ENCODE peak calls at places on chromosomes 7 and 10, in eight cellular contexts. H is endothelial cell of umbilical vein; V is stimulated activated CD4-positive, alpha-beta T cell treated with anti-CD3 and anti-CD28 coated beads, Interleukin-4, amount 100 ng/mL, for 24 hours; Z is memory B cell; O is NCI-H774; G is HT-29; S is NT2/D1; E is left cardiac atrium. K is an unnamed sample.

GRCh38 chr10:62614389-62615157 is 189.9 kb upstream of the ADO start:
- DNase-seq in H (no peak), V (peak), Z (no peak), O (no peak), G (no peak), S (no peak), E (no peak), K (no peak)

GRCh38 chr10:76302936-76303656 is 871.7 kb downstream of the LRMDA start:
- DNase-seq in H (peak), V (no peak), Z (no peak), O (no peak), G (no peak), S (no peak), E (peak), K (no peak)

GRCh38 chr7:117064688-117065087 is 111.4 kb downstream of the ST7 start:
- DNase-seq in H (no peak), V (no peak), Z (no peak), O (no peak), G (no peak), S (no peak), E (no peak), K (no peak)

GRCh38 chr7:114590298-114590697 is 175.7 kb downstream of the FOXP2 start:
- DNase-seq in H (no peak), V (no peak), Z (no peak), O (no peak), G (no peak), S (no peak), E (no peak), K (no peak)

GRCh38 chr10:43407148-43407575 is 1.8 kb downstream of the HNRNPF start:
- DNase-seq in H (peak), V (peak), Z (peak), O (peak), G (no peak), S (no peak), E (peak), K (peak)

GRCh38 chr10:7474388-7474787 is 63.6 kb upstream of the SFMBT2 start:
- DNase-seq in H (no peak), V (no peak), Z (no peak), O (no peak), G (no peak), S (no peak), E (no peak), K (no peak)

GRCh38 chr7:140214075-140214684 is 37.4 kb upstream of the KDM7A start:
- DNase-seq in H (no peak), V (no peak), Z (no peak), O (peak), G (peak), S (no peak), E (peak), K (no peak)

GRCh38 chr10:21975378-21975990 is 28.0 kb downstream of the DNAJC1 start:
- DNase-seq in H (no peak), V (no peak), Z (no peak), O (peak), G (no peak), S (no peak), E (no peak), K (no peak)

GRCh38 chr7:10707519-10707918 is 266.2 kb upstream of the PHF14 start:
- DNase-seq in H (no peak), V (no peak), Z (no peak), O (no peak), G (no peak), S (no peak), E (no peak), K (no peak)

GRCh38 chr10:60394444-60394843 is 4.8 kb upstream of the ANK3 start:
- DNase-seq in H (no peak), V (peak), Z (no peak), O (no peak), G (no peak), S (no peak), E (no peak), K (no peak)

GRCh38 chr10:35056686-35057085 is 33.5 kb downstream of the CUL2 start:
- DNase-seq in H (peak), V (no peak), Z (no peak), O (no peak), G (no peak), S (no peak), E (no peak), K (no peak)

GRCh38 chr10:129325893-129326292 is 141.1 kb upstream of the MGMT start:
- DNase-seq in H (no peak), V (no peak), Z (no peak), O (no peak), G (no peak), S (no peak), E (no peak), K (no peak)

GRCh38 chr10:130137077-130137448 is 872 bp downstream of the GLRX3 start:
- DNase-seq in H (peak), V (no peak), Z (no peak), O (no peak), G (peak), S (no peak), E (no peak), K (no peak)

GRCh38 chr10:77889277-77889903 is 37.2 kb downstream of the DLG5 start:
- DNase-seq in H (no peak), V (no peak), Z (no peak), O (peak), G (peak), S (no peak), E (no peak), K (no peak)

GRCh38 chr7:122532406-122533269 is 166.3 kb downstream of the RNF133 start:
- DNase-seq in H (peak), V (no peak), Z (no peak), O (no peak), G (peak), S (no peak), E (no peak), K (no peak)

GRCh38 chr7:131640686-131641085 is 84.3 kb upstream of the PODXL start:
- DNase-seq in H (no peak), V (no peak), Z (no peak), O (no peak), G (no peak), S (no peak), E (no peak), K (no peak)

GRCh38 chr7:24851791-24852190 is 94.5 kb upstream of the GSDME start:
- DNase-seq in H (peak), V (peak), Z (no peak), O (no peak), G (no peak), S (peak), E (no peak), K (no peak)

GRCh38 chr7:152341039-152341913 is 94.5 kb downstream of the KMT2C start:
- DNase-seq in H (peak), V (no peak), Z (no peak), O (no peak), G (peak), S (no peak), E (no peak), K (no peak)

GRCh38 chr10:131056781-131057180 is 254.7 kb downstream of the TCERG1L start:
- DNase-seq in H (no peak), V (no peak), Z (no peak), O (no peak), G (no peak), S (no peak), E (no peak), K (no peak)

GRCh38 chr10:43045246-43045621 is 31.6 kb upstream of the RET start:
- DNase-seq in H (no peak), V (no peak), Z (no peak), O (no peak), G (no peak), S (no peak), E (no peak), K (no peak)

GRCh38 chr10:99941942-99942835 is 67.6 kb downstream of the DNMBP start:
- DNase-seq in H (no peak), V (no peak), Z (no peak), O (no peak), G (no peak), S (no peak), E (no peak), K (no peak)

GRCh38 chr10:133087679-133088523 is at the start of gene ADGRA1:
- DNase-seq in H (no peak), V (no peak), Z (no peak), O (no peak), G (no peak), S (no peak), E (no peak), K (no peak)

GRCh38 chr10:87619705-87620104 is 40.0 kb upstream of the PAPSS2 start:
- DNase-seq in H (no peak), V (no peak), Z (no peak), O (no peak), G (peak), S (no peak), E (no peak), K (no peak)

GRCh38 chr7:71835056-71835455 is 577.1 kb downstream of the CALN1 start:
- DNase-seq in H (no peak), V (no peak), Z (no peak), O (no peak), G (no peak), S (no peak), E (no peak), K (no peak)

GRCh38 chr10:22252286-22252800 is 34.5 kb upstream of the EBLN1 start:
- DNase-seq in H (peak), V (peak), Z (no peak), O (peak), G (no peak), S (no peak), E (peak), K (peak)

GRCh38 chr10:47207280-47207613 is 92.8 kb upstream of the GDF10 start:
- DNase-seq in H (no peak), V (no peak), Z (no peak), O (no peak), G (peak), S (no peak), E (no peak), K (no peak)

GRCh38 chr7:2037805-2038635 is 194.7 kb downstream of the MAD1L1 start:
- DNase-seq in H (peak), V (no peak), Z (peak), O (no peak), G (no peak), S (no peak), E (peak), K (peak)

GRCh38 chr7:34075976-34076375 is 170.6 kb downstream of the BMPER start:
- DNase-seq in H (no peak), V (no peak), Z (no peak), O (no peak), G (no peak), S (no peak), E (no peak), K (no peak)

GRCh38 chr10:26335574-26336093 is 102.5 kb upstream of the APBB1IP start:
- DNase-seq in H (no peak), V (no peak), Z (no peak), O (no peak), G (no peak), S (no peak), E (no peak), K (no peak)

GRCh38 chr7:3427957-3428356 is 126.9 kb downstream of the SDK1 start:
- DNase-seq in H (no peak), V (no peak), Z (no peak), O (no peak), G (peak), S (no peak), E (no peak), K (no peak)

GRCh38 chr7:45402480-45403218 is 171.5 kb upstream of the ADCY1 start:
- DNase-seq in H (no peak), V (no peak), Z (no peak), O (no peak), G (no peak), S (no peak), E (no peak), K (no peak)

GRCh38 chr7:95304990-95305389 is 19.3 kb downstream of the PON1 start:
- DNase-seq in H (no peak), V (no peak), Z (no peak), O (no peak), G (no peak), S (no peak), E (no peak), K (no peak)

GRCh38 chr10:95499482-95499989 is 61.6 kb downstream of the SORBS1 start:
- DNase-seq in H (peak), V (no peak), Z (no peak), O (no peak), G (no peak), S (no peak), E (no peak), K (no peak)

GRCh38 chr7:157371296-157371695 is 34.5 kb downstream of the DNAJB6 start:
- DNase-seq in H (no peak), V (no peak), Z (no peak), O (no peak), G (no peak), S (no peak), E (no peak), K (no peak)

GRCh38 chr10:131226831-131227740 is 84.4 kb downstream of the TCERG1L start:
- DNase-seq in H (no peak), V (no peak), Z (no peak), O (no peak), G (no peak), S (no peak), E (peak), K (no peak)

GRCh38 chr7:80921130-80921529 is 2.3 kb upstream of the SEMA3C start:
- DNase-seq in H (no peak), V (no peak), Z (no peak), O (no peak), G (peak), S (no peak), E (no peak), K (no peak)

GRCh38 chr7:44218418-44219201 is 17.8 kb downstream of the YKT6 start:
- DNase-seq in H (no peak), V (no peak), Z (no peak), O (no peak), G (no peak), S (peak), E (no peak), K (peak)

K was measured in heart right ventricle.